ENCODE peak calls at places on chromosomes 5 and 9, in six cellular contexts. M, U, K, G, J and X are unnamed samples.

GRCh38 chr5:62791059-62791458 is 212.4 kb downstream of the LRRC70 start:
- DNase-seq in M (no peak), U (no peak), K (no peak), G (no peak), J (no peak), X (no peak)

GRCh38 chr5:77337716-77338115 is 127.2 kb downstream of the PDE8B start:
- DNase-seq in M (no peak), U (no peak), K (no peak), G (no peak), J (no peak), X (no peak)

GRCh38 chr5:75663621-75664285 is 52.5 kb downstream of the ANKDD1B start:
- DNase-seq in M (no peak), U (no peak), K (no peak), G (no peak), J (no peak), X (no peak)

GRCh38 chr5:132754947-132755346 is 7.7 kb downstream of the CCNI2 start:
- DNase-seq in M (no peak), U (no peak), K (no peak), G (peak; percentile 59), J (no peak), X (no peak)

GRCh38 chr5:1507016-1507375 is 16.8 kb downstream of the LPCAT1 start:
- DNase-seq in M (no peak), U (no peak), K (no peak), G (no peak), J (peak; percentile 6), X (no peak)

GRCh38 chr5:9059920-9060691 is 485.8 kb downstream of the SEMA5A start:
- DNase-seq in M (no peak), U (no peak), K (no peak), G (peak; percentile 100), J (no peak), X (peak; percentile 96)

GRCh38 chr5:81805086-81805485 is 54.2 kb upstream of the SSBP2 start:
- DNase-seq in M (no peak), U (no peak), K (no peak), G (no peak), J (no peak), X (no peak)

GRCh38 chr9:19992556-19992955 is 203.7 kb upstream of the SLC24A2 start:
- DNase-seq in M (no peak), U (no peak), K (no peak), G (peak; percentile 55), J (no peak), X (no peak)

GRCh38 chr9:29449294-29449693 is 1876.0 kb upstream of the C9orf72 start:
- DNase-seq in M (no peak), U (no peak), K (no peak), G (no peak), J (no peak), X (no peak)

GRCh38 chr9:76459691-76460635 is 981 bp downstream of the GCNT1 start:
- DNase-seq in M (peak; percentile 41), U (peak; percentile 27), K (peak; percentile 68), G (peak; percentile 66), J (peak; percentile 21), X (peak; percentile 55)

GRCh38 chr9:127360829-127361228 is 36.1 kb upstream of the SLC2A8 start:
- DNase-seq in M (peak; percentile 34), U (no peak), K (no peak), G (peak; percentile 63), J (no peak), X (no peak)

GRCh38 chr5:179618923-179619554 is 4.4 kb downstream of the HNRNPH1 start:
- DNase-seq in M (no peak), U (no peak), K (no peak), G (no peak), J (no peak), X (no peak)

GRCh38 chr5:82673460-82673859 is 395.3 kb upstream of the RPS23 start:
- DNase-seq in M (no peak), U (no peak), K (no peak), G (no peak), J (no peak), X (no peak)

GRCh38 chr5:27810458-27810857 is 772.1 kb upstream of the CDH9 start:
- DNase-seq in M (no peak), U (no peak), K (no peak), G (no peak), J (no peak), X (no peak)

GRCh38 chr9:135408676-135409254 is 70.8 kb upstream of the PPP1R26 start:
- DNase-seq in M (no peak), U (no peak), K (no peak), G (no peak), J (no peak), X (no peak)

GRCh38 chr9:138051586-138052321 is 174.2 kb downstream of the CACNA1B start:
- DNase-seq in M (peak; percentile 4), U (no peak), K (no peak), G (no peak), J (no peak), X (no peak)

GRCh38 chr5:94810281-94810680 is 191.8 kb downstream of the SLF1 start:
- DNase-seq in M (no peak), U (no peak), K (no peak), G (no peak), J (no peak), X (no peak)

GRCh38 chr5:148063861-148064260 is at the start of gene SPINK5:
- DNase-seq in M (no peak), U (no peak), K (no peak), G (no peak), J (no peak), X (no peak)

GRCh38 chr5:24385617-24386016 is 259.2 kb downstream of the CDH10 start:
- DNase-seq in M (no peak), U (no peak), K (no peak), G (no peak), J (no peak), X (no peak)

GRCh38 chr9:34256104-34256503 is 73.0 kb downstream of the KIF24 start:
- DNase-seq in M (peak; percentile 56), U (no peak), K (no peak), G (peak; percentile 9), J (peak; percentile 35), X (no peak)

GRCh38 chr9:33234511-33235467 is 5.2 kb upstream of the SPINK4 start:
- DNase-seq in M (no peak), U (peak; percentile 32), K (no peak), G (peak; percentile 28), J (no peak), X (no peak)

GRCh38 chr5:143001764-143002351 is 231.7 kb downstream of the ARHGAP26 start:
- DNase-seq in M (no peak), U (no peak), K (no peak), G (peak; percentile 55), J (no peak), X (no peak)

GRCh38 chr5:21397693-21398092 is 1409.7 kb upstream of the CDH18 start:
- DNase-seq in M (no peak), U (no peak), K (no peak), G (no peak), J (no peak), X (no peak)

GRCh38 chr5:59810041-59810440 is 83.5 kb downstream of the PDE4D start:
- DNase-seq in M (peak; percentile 86), U (peak; percentile 74), K (peak; percentile 80), G (peak; percentile 83), J (peak; percentile 70), X (peak; percentile 64)

GRCh38 chr5:34857161-34857560 is 18.2 kb downstream of the TTC23L start:
- DNase-seq in M (no peak), U (no peak), K (no peak), G (peak; percentile 20), J (no peak), X (no peak)

GRCh38 chr9:22240619-22241018 is 206.0 kb upstream of the DMRTA1 start:
- DNase-seq in M (no peak), U (no peak), K (no peak), G (peak; percentile 49), J (no peak), X (no peak)

GRCh38 chr9:98742325-98743280 is 33.9 kb upstream of the GABBR2 start:
- DNase-seq in M (no peak), U (no peak), K (no peak), G (peak; percentile 54), J (no peak), X (no peak)

GRCh38 chr9:85322592-85322991 is 419.2 kb downstream of the AGTPBP1 start:
- DNase-seq in M (no peak), U (no peak), K (no peak), G (no peak), J (no peak), X (no peak)

DNA sequence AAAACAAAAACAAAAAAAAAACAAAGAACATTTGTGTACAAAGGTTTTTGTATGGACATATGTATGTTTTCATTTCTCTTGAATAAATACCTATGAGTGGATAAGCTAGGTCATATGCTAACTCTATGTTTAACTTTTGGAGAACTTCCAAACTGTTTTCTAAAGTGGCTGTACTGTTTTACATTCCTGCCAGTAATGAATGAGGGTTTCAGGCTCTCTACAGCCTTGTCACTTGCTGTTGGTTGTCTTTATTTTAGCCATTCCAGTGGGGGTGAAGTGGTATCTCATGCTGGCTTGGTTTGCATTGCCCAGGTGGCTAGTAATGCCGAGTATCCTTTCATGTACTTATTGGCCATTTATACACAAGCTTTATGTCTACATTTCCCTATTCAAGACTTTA is 9.1 kb upstream of the TRIO start:
- DNase-seq in M (no peak), U (no peak), K (no peak), G (no peak), J (no peak), X (no peak)
- H3K27ac ChIP-seq in M (no peak overlapping the region), U (no peak overlapping the region), K (no peak overlapping the region), G (no peak overlapping the region), J (no peak overlapping the region), X (no peak overlapping the region)

GRCh38 chr5:177303121-177303924 is at the start of the genes PRELID1 and RAB24:
- DNase-seq in M (peak; percentile 94), U (peak; percentile 87), K (peak; percentile 94), G (peak; percentile 79), J (peak; percentile 90), X (peak; percentile 84)
- TF ChIP-seq CTCF in M (no peak), U (no peak), K (no peak), G (peak; percentile 25), J (peak; percentile 23), X (peak; percentile 60)

GRCh38 chr5:218457-219289 is 553 bp downstream of the SDHA start:
- DNase-seq in M (peak; percentile 59), U (peak; percentile 52), K (peak; percentile 61), G (peak; percentile 19), J (peak; percentile 47), X (no peak)
- H3K4me1 ChIP-seq in M (peaks cover 4% of the 10 kb centered on the region), U (no peaks in the 10 kb centered on the region), K (peaks cover 27% of the 10 kb centered on the region), G (peaks cover 9% of the 10 kb centered on the region), J (peaks cover 44% of the 10 kb centered on the region), X (peaks cover 30% of the 10 kb centered on the region)

GRCh38 chr5:403995-404394 is 39.0 kb upstream of the EXOC3 start:
- DNase-seq in M (no peak), U (no peak), K (no peak), G (no peak), J (no peak), X (no peak)
- H3K27ac ChIP-seq in M (no peak overlapping the region), U (no peak overlapping the region), K (no peak overlapping the region), G (no peak overlapping the region), J (no peak overlapping the region), X (no peak overlapping the region)

DNA sequence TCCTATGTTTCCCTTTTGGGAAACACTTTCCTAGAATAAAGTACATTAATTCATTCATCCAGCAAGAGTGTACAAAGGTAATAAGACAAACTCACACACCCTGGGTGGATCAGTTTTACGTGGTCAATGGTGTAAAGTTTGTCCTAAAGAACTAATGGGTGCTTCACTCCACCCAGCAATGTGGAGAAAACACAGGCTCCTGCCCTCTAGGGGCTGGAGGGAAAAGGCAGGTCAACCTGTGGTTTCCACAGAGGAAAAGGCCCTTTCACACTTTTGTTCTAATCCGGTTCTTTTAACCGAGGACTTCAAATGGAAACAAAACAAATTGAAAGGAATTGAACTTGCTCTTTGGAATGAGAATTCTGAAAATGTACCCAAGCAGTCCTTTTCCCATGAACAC is 80.9 kb upstream of the SPOCK1 start:
- DNase-seq in M (no peak), U (no peak), K (no peak), G (no peak), J (no peak), X (no peak)
- TF ChIP-seq CTCF in M (peak; percentile 19), U (no peak), K (no peak), G (peak; percentile 21), J (no peak), X (peak; percentile 53)

GRCh38 chr5:151682240-151682639 is 4.5 kb downstream of the SPARC start:
- DNase-seq in M (no peak), U (no peak), K (no peak), G (peak; percentile 18), J (no peak), X (no peak)
- H3K4me1 ChIP-seq in M (peaks cover 70% of the 10 kb centered on the region), U (no peaks in the 10 kb centered on the region), K (no peaks in the 10 kb centered on the region), G (peaks cover 42% of the 10 kb centered on the region), J (peaks cover 74% of the 10 kb centered on the region), X (peaks cover 25% of the 10 kb centered on the region)